ENCODE peak calls at places on chromosomes 4 and X, in six cellular contexts. J, Y, M, O, R and K are unnamed samples.
A peak's percentile ranks its signal among the peaks of the same experiment; 100 is the strongest.

GRCh38 chr4:140156529-140157171 is 2.7 kb upstream of the MAML3 start:
- DNase-seq in J (peak; percentile 24), Y (no peak), M (no peak), O (no peak), R (peak; percentile 18), K (no peak)

GRCh38 chr4:87657525-87657924 is 7.4 kb downstream of the DMP1 start:
- DNase-seq in J (no peak), Y (no peak), M (no peak), O (no peak), R (no peak), K (no peak)

GRCh38 chr4:6992728-6993655 is 50.2 kb upstream of the TADA2B start:
- DNase-seq in J (no peak), Y (no peak), M (no peak), O (no peak), R (no peak), K (no peak)

GRCh38 chr4:137601924-137602323 is 69.6 kb upstream of the PCDH18 start:
- DNase-seq in J (no peak), Y (no peak), M (no peak), O (no peak), R (no peak), K (no peak)

GRCh38 chr4:30380404-30380998 is 339.7 kb upstream of the PCDH7 start:
- DNase-seq in J (no peak), Y (peak; percentile 23), M (peak; percentile 20), O (peak; percentile 72), R (no peak), K (no peak)

GRCh38 chr4:60605651-60606354 is 594.3 kb upstream of the ADGRL3 start:
- DNase-seq in J (no peak), Y (no peak), M (no peak), O (no peak), R (no peak), K (no peak)

GRCh38 chr4:1846580-1846979 is 9.4 kb downstream of the LETM1 start:
- DNase-seq in J (no peak), Y (no peak), M (no peak), O (no peak), R (no peak), K (no peak)

GRCh38 chrX:71256051-71256450 is 2.1 kb upstream of the ZMYM3 start:
- DNase-seq in J (no peak), Y (no peak), M (no peak), O (no peak), R (no peak), K (no peak)

GRCh38 chrX:48972214-48973164 is 845 bp upstream of the KCND1 start:
- DNase-seq in J (no peak), Y (peak; percentile 16), M (peak; percentile 67), O (peak; percentile 54), R (peak; percentile 30), K (no peak)

GRCh38 chr4:6529021-6529420 is 46.0 kb upstream of the MAN2B2 start:
- DNase-seq in J (no peak), Y (no peak), M (no peak), O (no peak), R (no peak), K (no peak)

GRCh38 chr4:150581611-150582010 is 340 bp upstream of the MAB21L2 start:
- DNase-seq in J (no peak), Y (no peak), M (no peak), O (peak; percentile 54), R (no peak), K (no peak)

GRCh38 chr4:39975488-39976089 is 2.1 kb downstream of the PDS5A start:
- DNase-seq in J (no peak), Y (no peak), M (peak; percentile 1), O (no peak), R (no peak), K (no peak)

GRCh38 chrX:75086731-75087195 is 69.3 kb downstream of the ABCB7 start:
- DNase-seq in J (no peak), Y (no peak), M (no peak), O (no peak), R (no peak), K (no peak)

GRCh38 chr4:110198472-110199419 is at the start of gene ELOVL6:
- DNase-seq in J (peak; percentile 55), Y (peak; percentile 59), M (peak; percentile 71), O (peak; percentile 81), R (no peak), K (peak; percentile 25)

GRCh38 chr4:10942166-10942565 is 257.6 kb upstream of the CLNK start:
- DNase-seq in J (no peak), Y (no peak), M (no peak), O (no peak), R (no peak), K (no peak)

GRCh38 chr4:150708004-150708403 is 126.1 kb downstream of the MAB21L2 start:
- DNase-seq in J (no peak), Y (no peak), M (no peak), O (no peak), R (no peak), K (no peak)

GRCh38 chr4:163527172-163527571 is 32.7 kb downstream of the TMA16 start:
- DNase-seq in J (no peak), Y (no peak), M (no peak), O (no peak), R (no peak), K (no peak)

GRCh38 chr4:7806080-7806630 is 133.5 kb downstream of the AFAP1 start:
- DNase-seq in J (no peak), Y (peak; percentile 61), M (no peak), O (no peak), R (no peak), K (no peak)

GRCh38 chr4:2911868-2912267 is 51.3 kb downstream of the NOP14 start:
- DNase-seq in J (no peak), Y (no peak), M (no peak), O (no peak), R (no peak), K (no peak)

GRCh38 chr4:152090543-152090942 is 329.7 kb upstream of the GATB start:
- DNase-seq in J (no peak), Y (no peak), M (no peak), O (no peak), R (no peak), K (no peak)

GRCh38 chr4:142353149-142353738 is 492.9 kb downstream of the INPP4B start:
- DNase-seq in J (no peak), Y (peak; percentile 27), M (no peak), O (no peak), R (no peak), K (no peak)

GRCh38 chr4:181939199-181939945 is 303.8 kb upstream of the TENM3 start:
- DNase-seq in J (no peak), Y (no peak), M (no peak), O (no peak), R (no peak), K (no peak)

GRCh38 chr4:150852237-150852636 is 162.8 kb downstream of the LRBA start:
- DNase-seq in J (no peak), Y (no peak), M (no peak), O (no peak), R (no peak), K (no peak)

GRCh38 chrX:40734956-40735317 is 405 bp downstream of the MED14 start:
- DNase-seq in J (no peak), Y (no peak), M (no peak), O (no peak), R (no peak), K (no peak)

DNA sequence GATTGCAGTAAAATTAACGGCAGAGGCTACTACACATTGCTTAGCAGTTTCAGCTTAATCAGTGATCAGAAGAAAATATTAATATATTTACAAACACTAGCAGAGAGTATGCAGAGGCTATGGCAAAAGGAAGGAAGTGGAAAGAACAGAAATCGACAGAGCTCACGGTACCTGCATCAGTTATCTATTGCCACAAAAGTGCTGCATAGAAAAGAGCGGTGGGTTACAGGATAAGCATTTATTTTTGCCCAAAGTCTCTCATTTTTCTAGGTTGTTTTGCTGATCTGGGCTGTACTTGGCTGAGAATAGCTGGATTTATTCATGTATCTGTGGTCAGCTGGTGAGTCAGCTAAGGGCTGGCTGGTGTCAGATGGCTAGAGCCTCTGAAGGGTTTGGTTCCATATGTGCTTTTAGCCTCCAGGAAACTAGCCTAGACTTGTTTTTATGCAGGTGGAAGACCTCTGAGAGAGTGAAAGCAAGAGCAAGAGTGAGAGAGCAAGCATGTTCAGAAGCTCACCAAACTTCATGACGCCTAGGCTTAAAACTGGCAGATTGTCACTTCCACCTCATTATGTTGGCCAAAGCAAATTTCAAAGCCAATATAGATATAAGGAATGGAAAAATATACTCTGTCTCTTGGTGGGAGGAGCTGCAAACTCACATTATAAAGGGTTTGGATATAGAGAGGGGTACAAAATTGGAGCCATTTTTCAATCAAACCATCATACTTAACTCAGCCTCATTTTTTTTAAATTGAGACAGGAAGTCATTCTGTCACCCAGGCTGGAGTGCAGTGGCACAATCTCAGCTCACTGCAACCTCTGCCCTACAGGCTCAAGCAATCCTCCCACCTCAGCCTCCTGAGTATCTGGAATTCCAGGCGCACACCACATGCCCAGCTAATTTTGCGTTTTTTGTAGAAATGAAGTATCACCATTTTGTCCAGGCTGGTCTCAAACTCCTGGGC is 153.2 kb upstream of the RPL34 start:
- DNase-seq in J (peak; percentile 19), Y (no peak), M (no peak), O (no peak), R (peak; percentile 6), K (no peak)
- TF ChIP-seq TAF1 in J (no peak), Y (no peak), M (no peak), O (no peak), R (no peak), K (no peak)

DNA sequence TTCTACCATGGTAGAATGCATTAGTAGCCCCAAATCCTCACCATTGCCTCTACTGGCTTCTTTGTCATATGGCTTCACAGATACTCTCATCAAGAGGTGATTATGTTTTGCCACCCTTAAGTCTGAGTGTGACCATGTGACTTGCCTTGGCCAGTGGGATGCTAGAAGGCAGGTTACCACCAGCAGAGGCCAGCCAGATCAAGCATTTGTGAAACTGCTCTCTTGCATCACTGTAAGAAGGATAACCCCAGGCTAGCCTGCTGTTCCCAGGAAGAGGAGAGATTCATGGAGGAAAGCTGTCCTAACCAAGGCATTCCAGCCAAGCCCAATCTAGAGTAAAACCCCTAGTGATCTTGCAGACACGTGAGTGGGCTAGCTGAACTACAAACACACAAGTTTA is 46.8 kb downstream of the USP46 start:
- DNase-seq in J (no peak), Y (no peak), M (no peak), O (no peak), R (no peak), K (no peak)
- TF ChIP-seq POLR2A in J (no peak), Y (no peak), M (no peak), O (no peak), R (no peak), K (no peak)

GRCh38 chr4:31408136-31408535 is 688.0 kb downstream of the PCDH7 start:
- DNase-seq in J (no peak), Y (no peak), M (no peak), O (no peak), R (no peak), K (no peak)
- TF ChIP-seq POLR2AphosphoS5 in J (no peak), Y (no peak), M (no peak), O (no peak), R (no peak), K (no peak)

DNA sequence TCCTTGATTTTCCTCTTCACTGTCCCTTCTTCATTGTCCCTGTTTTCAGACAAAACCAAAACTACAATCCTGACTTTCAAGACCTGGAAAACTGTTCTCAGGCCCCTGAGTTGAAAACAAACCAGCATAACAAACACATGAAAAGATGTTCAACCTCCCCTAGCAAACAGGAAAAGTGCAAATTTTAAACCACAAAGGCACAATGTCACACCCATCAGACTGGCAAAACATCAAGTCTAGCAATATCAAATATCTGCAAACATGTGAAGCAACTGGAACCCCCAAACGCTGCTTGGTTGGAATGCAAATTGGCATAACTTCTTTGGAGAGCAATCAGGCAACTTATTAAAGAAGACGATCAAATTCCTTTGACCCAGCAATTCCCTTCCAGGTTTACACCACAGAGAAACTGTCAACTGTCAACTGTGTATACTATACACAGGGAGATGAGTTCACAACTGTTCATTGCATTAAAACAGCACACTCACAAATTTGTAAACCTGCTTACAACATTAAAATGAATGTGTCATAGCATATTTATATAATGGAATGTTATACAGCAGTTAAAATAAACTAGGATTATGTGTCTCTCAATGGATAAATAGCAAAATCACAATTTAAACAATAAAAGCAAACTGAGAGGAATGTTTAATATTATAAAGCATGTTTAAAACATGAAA is 7.0 kb downstream of the USP46 start:
- DNase-seq in J (no peak), Y (no peak), M (no peak), O (no peak), R (no peak), K (no peak)
- TF ChIP-seq TAF1 in J (no peak), Y (no peak), M (no peak), O (no peak), R (no peak), K (no peak)